ENCODE peak calls at places on chromosome 18, in four cellular contexts. R is Kasumi-1, A is HL-60, D is sciatic nerve. E is an unnamed sample.
A peak's percentile ranks its signal among the peaks of the same experiment; 100 is the strongest.

GRCh38 chr18:50454379-50455005 is 79.6 kb downstream of the SKA1 start:
- DNase-seq in R (no peak), A (no peak), D (no peak), E (no peak)

GRCh38 chr18:22185723-22186386 is 16.5 kb downstream of the GATA6 start:
- DNase-seq in R (no peak), A (no peak), D (no peak), E (no peak)

GRCh38 chr18:23032030-23032582 is 99.0 kb downstream of the RBBP8 start:
- DNase-seq in R (no peak), A (no peak), D (no peak), E (no peak)

GRCh38 chr18:55587341-55588000 is 521 bp downstream of the TCF4 start:
- DNase-seq in R (no peak), A (no peak), D (no peak), E (no peak)

GRCh38 chr18:24559474-24560018 is 99.1 kb downstream of the HRH4 start:
- DNase-seq in R (no peak), A (no peak), D (no peak), E (no peak)

GRCh38 chr18:55405655-55406373 is 182.2 kb downstream of the TCF4 start:
- DNase-seq in R (no peak), A (no peak), D (peak; percentile 90), E (no peak)

GRCh38 chr18:12657849-12658829 is at the start of gene SPIRE1:
- DNase-seq in R (no peak), A (no peak), D (peak; percentile 85), E (peak; percentile 88)

GRCh38 chr18:73458186-73458964 is 590.6 kb upstream of the NETO1 start:
- DNase-seq in R (no peak), A (no peak), D (no peak), E (no peak)

GRCh38 chr18:79912409-79912991 is 39.0 kb downstream of the SLC66A2 start:
- DNase-seq in R (no peak), A (no peak), D (no peak), E (peak; percentile 82)

GRCh38 chr18:69978743-69979715 is 31.4 kb upstream of the CD226 start:
- DNase-seq in R (no peak), A (no peak), D (no peak), E (no peak)

GRCh38 chr18:44241041-44241440 is 439.6 kb upstream of the SETBP1 start:
- DNase-seq in R (no peak), A (no peak), D (no peak), E (no peak)

GRCh38 chr18:75226956-75227316 is 16.3 kb downstream of the TSHZ1 start:
- DNase-seq in R (no peak), A (no peak), D (no peak), E (no peak)

GRCh38 chr18:61731169-61731568 is 161.6 kb downstream of the RNF152 start:
- DNase-seq in R (no peak), A (no peak), D (no peak), E (no peak)

GRCh38 chr18:41645600-41646360 is 309.3 kb upstream of the PIK3C3 start:
- DNase-seq in R (peak; percentile 87), A (peak; percentile 1), D (no peak), E (no peak)

GRCh38 chr18:36321636-36322407 is 24.3 kb downstream of the FHOD3 start:
- DNase-seq in R (no peak), A (no peak), D (no peak), E (no peak)

GRCh38 chr18:27184115-27185024 is 738 bp downstream of the CHST9 start:
- DNase-seq in R (no peak), A (no peak), D (no peak), E (peak; percentile 67)

E was measured in spleen.